ENCODE peak calls at places on chromosomes 6 and 20, in four cellular contexts. One of them, this sample, is unnamed.

GRCh38 chr6:6277418-6277817 is 43.0 kb downstream of the F13A1 start:
- DNase-seq in cardiac muscle cell: no peak
- DNase-seq in tibial nerve: no peak
- DNase-seq in fibroblast of lung: peak; percentile 3
- DNase-seq in this sample: no peak

GRCh38 chr6:159252955-159253508 is 83.8 kb downstream of the FNDC1 start:
- DNase-seq in fibroblast of lung: peak; percentile 63
- DNase-seq in cardiac muscle cell: peak; percentile 75
- DNase-seq in tibial nerve: no peak
- DNase-seq in this sample: no peak

GRCh38 chr6:131015192-131015591 is 47.9 kb downstream of the EPB41L2 start:
- DNase-seq in fibroblast of lung: no peak
- DNase-seq in cardiac muscle cell: no peak
- DNase-seq in tibial nerve: no peak
- DNase-seq in this sample: no peak

GRCh38 chr6:163189609-163190008 is 224.9 kb upstream of the QKI start:
- DNase-seq in fibroblast of lung: no peak
- DNase-seq in tibial nerve: no peak
- DNase-seq in cardiac muscle cell: no peak
- DNase-seq in this sample: no peak

GRCh38 chr6:91142154-91142553 is 555.3 kb upstream of the MAP3K7 start:
- DNase-seq in cardiac muscle cell: no peak
- DNase-seq in tibial nerve: no peak
- DNase-seq in fibroblast of lung: no peak
- DNase-seq in this sample: no peak

GRCh38 chr6:170248111-170248805 is 42.6 kb downstream of the DLL1 start:
- DNase-seq in fibroblast of lung: peak; percentile 9
- DNase-seq in tibial nerve: no peak
- DNase-seq in cardiac muscle cell: peak; percentile 44
- DNase-seq in this sample: no peak

GRCh38 chr20:4135385-4136077 is 120.2 kb upstream of the RNF24 start:
- DNase-seq in cardiac muscle cell: peak; percentile 98
- DNase-seq in tibial nerve: no peak
- DNase-seq in fibroblast of lung: peak; percentile 97
- DNase-seq in this sample: no peak

GRCh38 chr20:12289476-12289875 is 371.8 kb downstream of the BTBD3 start:
- DNase-seq in tibial nerve: no peak
- DNase-seq in cardiac muscle cell: no peak
- DNase-seq in fibroblast of lung: no peak
- DNase-seq in this sample: no peak

GRCh38 chr6:3690506-3690905 is 61.0 kb downstream of the PXDC1 start:
- DNase-seq in tibial nerve: no peak
- DNase-seq in fibroblast of lung: no peak
- DNase-seq in cardiac muscle cell: no peak
- DNase-seq in this sample: no peak

GRCh38 chr20:12687476-12687875 is 321.3 kb upstream of the SPTLC3 start:
- DNase-seq in tibial nerve: no peak
- DNase-seq in cardiac muscle cell: no peak
- DNase-seq in fibroblast of lung: no peak
- DNase-seq in this sample: no peak

GRCh38 chr20:19976595-19977372 is 40.4 kb upstream of the NAA20 start:
- DNase-seq in tibial nerve: no peak
- DNase-seq in fibroblast of lung: peak; percentile 84
- DNase-seq in cardiac muscle cell: peak; percentile 79
- DNase-seq in this sample: no peak

GRCh38 chr20:21134883-21135493 is 9.1 kb downstream of the KIZ start:
- DNase-seq in cardiac muscle cell: no peak
- DNase-seq in fibroblast of lung: no peak
- DNase-seq in tibial nerve: no peak
- DNase-seq in this sample: no peak

GRCh38 chr20:34747479-34747878 is 43.3 kb downstream of the TP53INP2 start:
- DNase-seq in cardiac muscle cell: no peak
- DNase-seq in fibroblast of lung: no peak
- DNase-seq in tibial nerve: no peak
- DNase-seq in this sample: no peak

GRCh38 chr6:142542704-142543233 is 241.0 kb downstream of the ADGRG6 start:
- DNase-seq in fibroblast of lung: peak; percentile 74
- DNase-seq in cardiac muscle cell: peak; percentile 87
- DNase-seq in tibial nerve: peak; percentile 30
- DNase-seq in this sample: no peak

GRCh38 chr6:146697921-146698320 is 99.1 kb downstream of the ADGB start:
- DNase-seq in fibroblast of lung: no peak
- DNase-seq in cardiac muscle cell: peak; percentile 72
- DNase-seq in tibial nerve: no peak
- DNase-seq in this sample: no peak

GRCh38 chr6:20661721-20662120 is 127.5 kb downstream of the CDKAL1 start:
- DNase-seq in tibial nerve: no peak
- DNase-seq in cardiac muscle cell: peak; percentile 83
- DNase-seq in fibroblast of lung: peak; percentile 70
- DNase-seq in this sample: no peak

GRCh38 chr20:32611286-32611685 is 26.2 kb upstream of the NOL4L start:
- DNase-seq in cardiac muscle cell: no peak
- DNase-seq in fibroblast of lung: no peak
- DNase-seq in tibial nerve: no peak
- DNase-seq in this sample: no peak

GRCh38 chr6:107536183-107536582 is 46.3 kb downstream of the SOBP start:
- DNase-seq in tibial nerve: no peak
- DNase-seq in fibroblast of lung: no peak
- DNase-seq in cardiac muscle cell: no peak
- DNase-seq in this sample: no peak

GRCh38 chr6:151681426-151682059 is 125.9 kb upstream of the ESR1 start:
- DNase-seq in tibial nerve: no peak
- DNase-seq in cardiac muscle cell: peak; percentile 60
- DNase-seq in fibroblast of lung: peak; percentile 28
- DNase-seq in this sample: no peak

GRCh38 chr20:2300420-2300819 is 4.6 kb downstream of the TGM3 start:
- DNase-seq in fibroblast of lung: no peak
- DNase-seq in tibial nerve: no peak
- DNase-seq in cardiac muscle cell: peak; percentile 8
- DNase-seq in this sample: no peak

GRCh38 chr6:26105842-26106241 is 18.6 kb downstream of the HFE start:
- DNase-seq in tibial nerve: no peak
- DNase-seq in cardiac muscle cell: no peak
- DNase-seq in fibroblast of lung: no peak
- DNase-seq in this sample: no peak

GRCh38 chr6:106035655-106036054 is 50.5 kb upstream of the PRDM1 start:
- DNase-seq in fibroblast of lung: no peak
- DNase-seq in cardiac muscle cell: no peak
- DNase-seq in tibial nerve: no peak
- DNase-seq in this sample: no peak

GRCh38 chr6:121664199-121664598 is 228.8 kb downstream of the GJA1 start:
- DNase-seq in fibroblast of lung: peak; percentile 46
- DNase-seq in tibial nerve: no peak
- DNase-seq in cardiac muscle cell: no peak
- DNase-seq in this sample: no peak

GRCh38 chr6:76644231-76644630 is 571.8 kb upstream of the IMPG1 start:
- DNase-seq in cardiac muscle cell: peak; percentile 3
- DNase-seq in tibial nerve: no peak
- DNase-seq in fibroblast of lung: no peak
- DNase-seq in this sample: no peak

GRCh38 chr6:137025786-137026730 is 18.7 kb downstream of the IL20RA start:
- DNase-seq in cardiac muscle cell: no peak
- DNase-seq in tibial nerve: no peak
- DNase-seq in fibroblast of lung: no peak
- DNase-seq in this sample: no peak

DNA sequence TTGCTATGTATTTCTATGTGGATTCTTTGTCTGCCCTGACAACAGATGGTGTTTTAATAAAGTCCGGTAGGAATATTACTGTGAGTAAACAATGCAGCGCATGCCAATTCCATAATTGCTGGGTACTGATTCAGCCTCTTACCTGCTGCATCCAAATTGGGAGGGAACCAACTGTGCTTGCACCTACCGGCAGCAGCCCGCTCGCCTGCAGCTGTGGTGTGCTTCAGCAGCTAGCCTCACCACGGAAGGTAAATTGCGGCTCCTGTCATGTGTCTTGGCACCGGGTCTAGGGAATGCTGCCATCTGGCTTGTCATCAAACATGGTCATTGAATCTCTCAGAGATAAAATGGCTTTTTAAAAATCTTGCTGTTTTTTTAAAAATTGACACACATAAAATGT is 704.8 kb upstream of the SLC35B3 start:
- DNase-seq in tibial nerve: no peak
- DNase-seq in cardiac muscle cell: no peak
- DNase-seq in fibroblast of lung: no peak
- DNase-seq in this sample: no peak
- H3K4me3 ChIP-seq in tibial nerve: no peak overlapping the region
- H3K4me3 ChIP-seq in cardiac muscle cell: no peak overlapping the region
- H3K4me3 ChIP-seq in fibroblast of lung: no peak overlapping the region
- H3K4me3 ChIP-seq in this sample: no peak overlapping the region

GRCh38 chr6:169115632-169116031 is 138.0 kb downstream of the THBS2 start:
- DNase-seq in cardiac muscle cell: peak; percentile 42
- DNase-seq in fibroblast of lung: peak; percentile 17
- DNase-seq in tibial nerve: no peak
- DNase-seq in this sample: no peak
- H3K4me1 ChIP-seq in cardiac muscle cell: no peaks in the 10 kb centered on the region
- H3K4me1 ChIP-seq in fibroblast of lung: no peaks in the 10 kb centered on the region
- H3K4me1 ChIP-seq in tibial nerve: no peaks in the 10 kb centered on the region
- H3K4me1 ChIP-seq in this sample: no peaks in the 10 kb centered on the region

GRCh38 chr6:11190625-11191245 is 41.7 kb downstream of the NEDD9 start:
- DNase-seq in tibial nerve: no peak
- DNase-seq in fibroblast of lung: no peak
- DNase-seq in cardiac muscle cell: no peak
- DNase-seq in this sample: no peak
- H3K36me3 ChIP-seq in tibial nerve: peaks cover 12% of the 10 kb centered on the region
- H3K36me3 ChIP-seq in fibroblast of lung: peaks cover 14% of the 10 kb centered on the region
- H3K36me3 ChIP-seq in cardiac muscle cell: peaks cover 42% of the 10 kb centered on the region
- H3K36me3 ChIP-seq in this sample: peaks cover 37% of the 10 kb centered on the region

DNA sequence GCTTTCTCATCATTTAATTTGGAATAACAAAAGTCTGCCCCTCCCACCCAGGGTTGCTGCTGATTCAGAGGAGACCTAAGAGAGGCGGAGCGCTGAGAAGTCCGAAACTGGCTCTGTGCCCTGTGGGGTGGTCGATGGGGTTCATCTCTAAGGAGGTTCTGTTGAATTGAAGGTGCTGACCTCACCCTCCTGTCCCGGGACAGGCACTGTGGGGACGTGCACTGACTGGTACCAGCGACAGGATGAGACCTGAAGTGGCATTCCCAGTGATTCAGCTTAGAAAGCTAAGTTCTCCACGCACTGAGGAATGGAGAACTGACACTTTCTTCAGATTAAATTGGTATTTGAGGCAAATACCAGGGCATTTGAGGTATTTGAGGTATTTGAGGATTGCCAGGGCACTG is 1.3 kb downstream of the GUCA1B start:
- DNase-seq in fibroblast of lung: peak; percentile 16
- DNase-seq in tibial nerve: no peak
- DNase-seq in cardiac muscle cell: no peak
- DNase-seq in this sample: no peak
- H3K4me3 ChIP-seq in fibroblast of lung: no peak overlapping the region
- H3K4me3 ChIP-seq in tibial nerve: no peak overlapping the region
- H3K4me3 ChIP-seq in cardiac muscle cell: no peak overlapping the region
- H3K4me3 ChIP-seq in this sample: no peak overlapping the region

GRCh38 chr20:63202021-63202420 is 13.9 kb downstream of the YTHDF1 start:
- DNase-seq in tibial nerve: no peak
- DNase-seq in cardiac muscle cell: no peak
- DNase-seq in fibroblast of lung: no peak
- DNase-seq in this sample: no peak

GRCh38 chr20:63192721-63193120 is 23.2 kb downstream of the YTHDF1 start:
- DNase-seq in cardiac muscle cell: no peak
- DNase-seq in tibial nerve: no peak
- DNase-seq in fibroblast of lung: no peak
- DNase-seq in this sample: no peak

GRCh38 chr20:63194007-63194820 is 21.7 kb downstream of the YTHDF1 start:
- DNase-seq in tibial nerve: no peak
- DNase-seq in cardiac muscle cell: no peak
- DNase-seq in fibroblast of lung: no peak
- DNase-seq in this sample: no peak

GRCh38 chr20:63198606-63199005 is 17.3 kb downstream of the YTHDF1 start:
- DNase-seq in cardiac muscle cell: no peak
- DNase-seq in fibroblast of lung: no peak
- DNase-seq in tibial nerve: no peak
- DNase-seq in this sample: no peak

GRCh38 chr20:63196756-63197470 is 19.0 kb downstream of the YTHDF1 start:
- DNase-seq in cardiac muscle cell: no peak
- DNase-seq in tibial nerve: no peak
- DNase-seq in fibroblast of lung: no peak
- DNase-seq in this sample: no peak
- H3K4me1 ChIP-seq in cardiac muscle cell: peaks cover 9% of the 10 kb centered on the region
- H3K4me1 ChIP-seq in tibial nerve: no peaks in the 10 kb centered on the region
- H3K4me1 ChIP-seq in fibroblast of lung: no peaks in the 10 kb centered on the region
- H3K4me1 ChIP-seq in this sample: no peaks in the 10 kb centered on the region